ENCODE peak calls at places on chromosomes 13 and 19, in ten cellular contexts. C, I, U, E, K, A, O, Y, W and B are unnamed samples.
A peak's percentile ranks its signal among the peaks of the same experiment; 100 is the strongest.

GRCh38 chr19:3398114-3398899 is 31.9 kb downstream of the NFIC start:
- DNase-seq in Y (no peak), A (peak; percentile 82), I (peak; percentile 77), W (no peak), U (peak; percentile 49), O (peak; percentile 58), K (peak; percentile 46), C (no peak), E (no peak), B (no peak)

GRCh38 chr19:6088677-6089063 is 21.6 kb downstream of the RFX2 start:
- DNase-seq in Y (peak; percentile 39), C (no peak), E (peak; percentile 80), A (no peak), O (no peak), W (no peak), K (no peak), I (no peak), U (no peak), B (no peak)

GRCh38 chr19:48994035-48994386 is 324 bp downstream of the RUVBL2 start:
- DNase-seq in W (no peak), E (no peak), I (no peak), U (no peak), Y (no peak), O (no peak), C (no peak), A (no peak), K (no peak), B (no peak)

GRCh38 chr19:45352914-45353796 is 12.6 kb downstream of the KLC3 start:
- DNase-seq in Y (peak; percentile 21), K (no peak), A (no peak), C (no peak), E (no peak), O (no peak), W (no peak), I (no peak), U (no peak), B (no peak)

GRCh38 chr19:15998166-15998565 is 49.4 kb downstream of the OR10H4 start:
- DNase-seq in W (no peak), O (no peak), K (no peak), E (no peak), C (no peak), I (no peak), A (no peak), Y (no peak), U (no peak), B (no peak)

GRCh38 chr19:14567079-14567478 is 4.8 kb downstream of the NDUFB7 start:
- DNase-seq in O (no peak), E (no peak), U (no peak), K (no peak), W (no peak), Y (no peak), C (no peak), I (no peak), A (no peak), B (no peak)

GRCh38 chr19:3577741-3578344 is 5.1 kb downstream of the HMG20B start:
- DNase-seq in O (no peak), U (no peak), A (no peak), W (no peak), K (peak; percentile 35), E (no peak), Y (no peak), I (no peak), C (no peak), B (no peak)

GRCh38 chr19:55066107-55066709 is 3.3 kb upstream of the RDH13 start:
- DNase-seq in C (no peak), O (no peak), U (no peak), E (peak; percentile 38), Y (no peak), I (no peak), K (peak; percentile 46), W (no peak), A (no peak), B (no peak)

GRCh38 chr13:70080030-70080429 is 27.6 kb upstream of the ATXN8OS start:
- DNase-seq in Y (no peak), E (no peak), I (no peak), W (no peak), K (no peak), C (no peak), U (no peak), O (no peak), A (peak; percentile 62), B (no peak)

GRCh38 chr13:50732712-50733111 is 110.8 kb downstream of the DLEU7 start:
- DNase-seq in E (no peak), W (peak; percentile 52), U (peak; percentile 59), C (no peak), Y (no peak), K (no peak), O (no peak), A (no peak), I (no peak), B (no peak)

GRCh38 chr13:20408181-20408580 is 117.5 kb downstream of the CRYL1 start:
- DNase-seq in O (no peak), I (no peak), Y (no peak), A (no peak), U (no peak), K (no peak), E (no peak), W (no peak), C (no peak), B (no peak)

GRCh38 chr19:40744554-40745401 is 5.5 kb downstream of the ACTMAP start:
- DNase-seq in O (peak; percentile 14), W (no peak), K (peak; percentile 34), I (peak; percentile 77), Y (no peak), U (no peak), C (no peak), A (no peak), E (no peak), B (no peak)
- TF ChIP-seq CTCF in O (no peak), W (no peak), K (peak; percentile 27), I (no peak), Y (no peak), U (no peak), C (peak; percentile 24), A (no peak), E (no peak), B (no peak)

GRCh38 chr13:73421310-73421912 is 362.6 kb downstream of the KLF5 start:
- DNase-seq in C (no peak), Y (no peak), O (no peak), A (no peak), E (peak; percentile 96), I (no peak), W (no peak), K (no peak), U (peak; percentile 2), B (peak; percentile 75)

GRCh38 chr13:73412933-73413332 is 354.1 kb downstream of the KLF5 start:
- DNase-seq in I (no peak), W (no peak), Y (no peak), A (no peak), C (no peak), K (no peak), U (no peak), E (peak; percentile 68), O (no peak), B (no peak)

GRCh38 chr13:73411067-73411809 is 352.4 kb downstream of the KLF5 start:
- DNase-seq in A (no peak), E (peak; percentile 42), W (no peak), K (no peak), O (no peak), I (no peak), C (no peak), Y (no peak), U (no peak), B (no peak)

GRCh38 chr13:73417012-73417615 is 358.3 kb downstream of the KLF5 start:
- DNase-seq in Y (peak; percentile 34), C (peak; percentile 5), I (no peak), O (no peak), E (peak; percentile 64), W (no peak), K (peak; percentile 11), A (no peak), U (peak; percentile 3), B (no peak)

DNA sequence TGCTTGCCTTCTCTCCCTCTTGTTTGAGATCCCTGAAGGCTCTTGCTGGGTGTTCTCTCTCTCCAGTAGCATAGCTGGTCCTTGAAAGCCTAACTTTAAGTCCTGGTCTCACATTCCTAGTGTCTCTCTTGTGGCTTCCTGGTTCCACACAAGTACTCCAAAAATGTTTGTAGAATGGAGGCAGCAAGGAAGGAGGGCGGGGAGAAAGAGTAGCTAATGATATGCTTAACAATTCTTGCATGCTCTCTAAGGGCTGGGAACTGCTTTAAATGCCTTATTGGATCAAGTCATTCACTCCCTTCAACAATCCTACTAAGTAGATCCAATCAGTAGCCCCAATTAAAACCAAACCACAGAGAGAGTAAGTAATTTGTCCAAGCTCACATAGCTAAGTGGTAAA is 357.3 kb downstream of the KLF5 start:
- DNase-seq in E (no peak), C (no peak), K (peak; percentile 30), U (no peak), W (peak; percentile 46), Y (no peak), A (no peak), O (no peak), I (no peak), B (no peak)
- H3K4me3 ChIP-seq in E (no peak overlapping the region), C (no peak overlapping the region), K (no peak overlapping the region), U (no peak overlapping the region), W (no peak overlapping the region), Y (no peak overlapping the region), A (no peak overlapping the region), O (no peak overlapping the region), I (no peak overlapping the region), B (no peak overlapping the region)

DNA sequence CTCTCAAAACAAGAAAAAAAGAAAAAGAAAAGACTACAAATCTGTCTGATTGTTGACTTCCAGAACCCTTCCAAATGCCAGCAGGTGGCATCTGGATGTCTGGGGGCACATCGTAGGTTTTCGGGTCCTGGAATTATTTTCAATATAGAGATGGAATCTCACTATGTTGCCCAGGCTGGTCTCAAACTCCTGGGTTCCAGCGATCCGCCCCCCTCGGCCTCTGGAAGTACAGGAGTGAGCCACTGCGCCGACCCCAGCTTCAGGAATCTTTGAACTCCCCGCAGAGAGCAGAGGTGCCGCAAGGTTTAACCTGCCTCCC is 567 bp upstream of the B3GNT3 start:
- DNase-seq in A (no peak), W (no peak), Y (no peak), I (no peak), K (peak; percentile 7), C (no peak), O (no peak), U (no peak), E (no peak), B (no peak)
- TF ChIP-seq CTCF in A (no peak), W (no peak), Y (no peak), I (no peak), K (no peak), C (peak; percentile 12), O (no peak), U (no peak), E (peak; percentile 30), B (peak; percentile 21)

DNA sequence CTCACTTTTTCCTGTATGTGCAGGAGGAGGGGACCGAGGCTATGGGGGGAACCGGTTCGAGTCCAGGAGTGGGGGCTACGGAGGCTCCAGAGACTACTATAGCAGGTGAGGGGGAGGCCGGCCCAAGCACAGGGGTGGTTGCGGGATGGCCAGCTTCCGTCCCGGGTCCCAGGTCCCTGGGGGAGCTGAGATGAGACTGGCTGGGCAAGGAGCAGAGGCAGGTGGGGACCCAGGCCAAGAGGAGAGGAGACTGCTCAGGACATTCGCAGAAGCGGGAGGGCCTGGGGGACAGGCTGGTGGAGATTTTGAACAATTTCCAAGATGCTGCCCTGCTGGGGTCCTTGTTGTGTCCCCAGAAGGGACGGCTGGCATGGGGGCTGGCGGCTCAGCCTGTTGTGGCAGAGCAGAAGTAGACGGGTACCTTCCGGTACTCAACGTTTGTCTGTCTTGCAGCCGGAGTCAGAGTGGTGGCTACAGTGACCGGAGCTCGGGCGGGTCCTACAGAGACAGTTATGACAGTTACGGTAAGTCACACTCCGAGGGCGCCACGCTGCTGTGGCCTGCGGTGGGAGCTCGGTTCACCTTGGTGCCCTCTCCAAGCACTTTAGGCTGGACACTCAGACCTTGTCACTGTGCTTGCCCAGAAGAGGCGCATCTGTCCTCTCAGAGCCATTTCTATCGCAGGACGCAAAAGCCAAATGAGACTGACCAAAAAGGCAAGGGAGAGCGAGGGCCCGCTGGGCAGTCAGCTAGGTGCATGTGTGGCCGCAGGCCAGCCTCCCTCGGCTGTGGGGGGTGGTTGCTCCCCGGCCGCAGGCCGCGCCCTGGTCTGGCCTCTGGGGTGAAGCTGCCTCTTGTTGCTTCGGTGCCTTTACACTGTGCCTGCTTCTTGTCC is 2.6 kb downstream of the CIRBP start:
- DNase-seq in Y (no peak), A (no peak), I (no peak), O (no peak), C (no peak), E (no peak), K (no peak), W (no peak), U (no peak), B (no peak)
- H3K4me3 ChIP-seq in Y (no peak overlapping the region), A (peak overlapping the region; percentile 87), I (no peak overlapping the region), O (no peak overlapping the region), C (no peak overlapping the region), E (peak overlapping the region; percentile 71), K (no peak overlapping the region), W (peak overlapping the region; percentile 82), U (peak overlapping the region; percentile 82), B (peak overlapping the region; percentile 64)